ENCODE peak calls at places on chromosomes 2 and 18, in six cellular contexts. One of them, this sample, is unnamed.

GRCh38 chr2:130827502-130828251 is 9.0 kb upstream of the ARHGEF4 start:
- DNase-seq in IMR-90: peak
- DNase-seq in esophagus squamous epithelium: no peak
- DNase-seq in PC-3: peak
- DNase-seq in Caco-2: no peak
- DNase-seq in cardiac fibroblast: peak
- DNase-seq in this sample: no peak

GRCh38 chr2:221385716-221386115 is 186.4 kb downstream of the EPHA4 start:
- DNase-seq in Caco-2: no peak
- DNase-seq in cardiac fibroblast: no peak
- DNase-seq in IMR-90: no peak
- DNase-seq in esophagus squamous epithelium: no peak
- DNase-seq in PC-3: no peak
- DNase-seq in this sample: no peak

GRCh38 chr2:196263181-196263747 is 91.9 kb upstream of the STK17B start:
- DNase-seq in IMR-90: peak
- DNase-seq in Caco-2: no peak
- DNase-seq in cardiac fibroblast: peak
- DNase-seq in PC-3: peak
- DNase-seq in esophagus squamous epithelium: no peak
- DNase-seq in this sample: no peak

GRCh38 chr18:35389095-35389618 is 12.0 kb upstream of the ZNF396 start:
- DNase-seq in Caco-2: no peak
- DNase-seq in IMR-90: peak
- DNase-seq in esophagus squamous epithelium: no peak
- DNase-seq in PC-3: no peak
- DNase-seq in cardiac fibroblast: peak
- DNase-seq in this sample: no peak

GRCh38 chr2:3641181-3641580 is 16.8 kb upstream of the ALLC start:
- DNase-seq in PC-3: no peak
- DNase-seq in Caco-2: peak
- DNase-seq in cardiac fibroblast: no peak
- DNase-seq in IMR-90: no peak
- DNase-seq in esophagus squamous epithelium: no peak
- DNase-seq in this sample: peak

GRCh38 chr2:40256649-40257048 is 195.2 kb downstream of the SLC8A1 start:
- DNase-seq in esophagus squamous epithelium: no peak
- DNase-seq in Caco-2: no peak
- DNase-seq in cardiac fibroblast: peak
- DNase-seq in IMR-90: no peak
- DNase-seq in PC-3: peak
- DNase-seq in this sample: no peak

GRCh38 chr18:64380117-64380516 is 231.2 kb upstream of the LINC00305 start:
- DNase-seq in PC-3: no peak
- DNase-seq in cardiac fibroblast: no peak
- DNase-seq in esophagus squamous epithelium: no peak
- DNase-seq in IMR-90: no peak
- DNase-seq in Caco-2: no peak
- DNase-seq in this sample: no peak

GRCh38 chr2:163266772-163267171 is 428.2 kb upstream of the KCNH7 start:
- DNase-seq in IMR-90: peak
- DNase-seq in esophagus squamous epithelium: no peak
- DNase-seq in PC-3: peak
- DNase-seq in Caco-2: no peak
- DNase-seq in cardiac fibroblast: peak
- DNase-seq in this sample: no peak

GRCh38 chr2:120957905-120958304 is 222.2 kb downstream of the GLI2 start:
- DNase-seq in IMR-90: no peak
- DNase-seq in cardiac fibroblast: no peak
- DNase-seq in esophagus squamous epithelium: no peak
- DNase-seq in PC-3: no peak
- DNase-seq in Caco-2: no peak
- DNase-seq in this sample: no peak

GRCh38 chr18:32301976-32302743 is 112.3 kb downstream of the MEP1B start:
- DNase-seq in IMR-90: peak
- DNase-seq in PC-3: peak
- DNase-seq in Caco-2: no peak
- DNase-seq in cardiac fibroblast: peak
- DNase-seq in esophagus squamous epithelium: no peak
- DNase-seq in this sample: no peak

GRCh38 chr2:24076849-24077534 is 866 bp upstream of the SF3B6 start:
- DNase-seq in PC-3: no peak
- DNase-seq in Caco-2: no peak
- DNase-seq in cardiac fibroblast: peak
- DNase-seq in esophagus squamous epithelium: no peak
- DNase-seq in IMR-90: no peak
- DNase-seq in this sample: no peak

GRCh38 chr2:20615046-20615465 is 35.8 kb downstream of the HS1BP3 start:
- DNase-seq in PC-3: no peak
- DNase-seq in cardiac fibroblast: no peak
- DNase-seq in IMR-90: no peak
- DNase-seq in esophagus squamous epithelium: no peak
- DNase-seq in Caco-2: peak
- DNase-seq in this sample: no peak
- TF ChIP-seq CTCF in PC-3: no peak
- TF ChIP-seq CTCF in cardiac fibroblast: no peak
- TF ChIP-seq CTCF in IMR-90: no peak
- TF ChIP-seq CTCF in esophagus squamous epithelium: no peak
- TF ChIP-seq CTCF in Caco-2: no peak
- TF ChIP-seq CTCF in this sample: no peak

GRCh38 chr2:16226942-16227664 is 286.8 kb downstream of the MYCN start:
- DNase-seq in IMR-90: no peak
- DNase-seq in esophagus squamous epithelium: no peak
- DNase-seq in cardiac fibroblast: no peak
- DNase-seq in PC-3: no peak
- DNase-seq in Caco-2: no peak
- DNase-seq in this sample: no peak

GRCh38 chr2:16225545-16225944 is 285.2 kb downstream of the MYCN start:
- DNase-seq in esophagus squamous epithelium: no peak
- DNase-seq in Caco-2: no peak
- DNase-seq in IMR-90: no peak
- DNase-seq in cardiac fibroblast: no peak
- DNase-seq in PC-3: no peak
- DNase-seq in this sample: no peak

GRCh38 chr2:16225071-16225470 is 284.7 kb downstream of the MYCN start:
- DNase-seq in esophagus squamous epithelium: no peak
- DNase-seq in Caco-2: no peak
- DNase-seq in IMR-90: no peak
- DNase-seq in cardiac fibroblast: no peak
- DNase-seq in PC-3: no peak
- DNase-seq in this sample: no peak

GRCh38 chr2:16227811-16228462 is 287.6 kb downstream of the MYCN start:
- DNase-seq in PC-3: no peak
- DNase-seq in esophagus squamous epithelium: no peak
- DNase-seq in Caco-2: no peak
- DNase-seq in IMR-90: no peak
- DNase-seq in cardiac fibroblast: no peak
- DNase-seq in this sample: no peak

DNA sequence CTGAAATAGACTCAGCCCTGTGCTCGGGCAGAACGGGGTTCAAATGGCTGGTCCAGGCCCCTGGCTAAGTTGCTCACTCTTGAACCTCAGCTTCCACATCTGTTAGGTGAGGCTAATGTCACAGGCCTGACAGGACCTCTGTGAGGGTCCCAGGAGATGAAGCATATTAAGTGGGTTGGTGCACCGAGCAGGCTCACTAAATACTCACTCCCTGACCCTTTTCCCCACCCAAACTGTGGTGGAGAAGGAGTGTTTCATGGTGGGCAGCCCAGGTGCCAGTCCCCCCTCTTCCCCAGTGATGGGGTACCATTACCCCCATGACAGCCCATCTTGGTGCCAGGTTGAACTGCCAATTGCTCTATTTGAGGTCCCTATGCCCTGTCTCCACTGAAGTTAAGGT is 286.0 kb downstream of the MYCN start:
- DNase-seq in cardiac fibroblast: no peak
- DNase-seq in PC-3: no peak
- DNase-seq in esophagus squamous epithelium: no peak
- DNase-seq in Caco-2: no peak
- DNase-seq in IMR-90: no peak
- DNase-seq in this sample: no peak
- TF ChIP-seq CTCF in cardiac fibroblast: no peak
- TF ChIP-seq CTCF in PC-3: no peak
- TF ChIP-seq CTCF in esophagus squamous epithelium: no peak
- TF ChIP-seq CTCF in Caco-2: no peak
- TF ChIP-seq CTCF in IMR-90: no peak
- TF ChIP-seq CTCF in this sample: no peak

GRCh38 chr2:230494980-230495379 is 79.0 kb downstream of the SP100 start:
- DNase-seq in esophagus squamous epithelium: no peak
- DNase-seq in PC-3: no peak
- DNase-seq in IMR-90: no peak
- DNase-seq in cardiac fibroblast: no peak
- DNase-seq in Caco-2: no peak
- DNase-seq in this sample: no peak
- TF ChIP-seq CTCF in esophagus squamous epithelium: no peak
- TF ChIP-seq CTCF in PC-3: no peak
- TF ChIP-seq CTCF in IMR-90: no peak
- TF ChIP-seq CTCF in cardiac fibroblast: no peak
- TF ChIP-seq CTCF in Caco-2: no peak
- TF ChIP-seq CTCF in this sample: no peak

GRCh38 chr18:845152-845819 is 33.2 kb upstream of the YES1 start:
- DNase-seq in cardiac fibroblast: peak
- DNase-seq in esophagus squamous epithelium: no peak
- DNase-seq in Caco-2: no peak
- DNase-seq in IMR-90: peak
- DNase-seq in PC-3: peak
- DNase-seq in this sample: peak
- TF ChIP-seq CTCF in cardiac fibroblast: no peak
- TF ChIP-seq CTCF in esophagus squamous epithelium: no peak
- TF ChIP-seq CTCF in Caco-2: no peak
- TF ChIP-seq CTCF in IMR-90: no peak
- TF ChIP-seq CTCF in PC-3: no peak
- TF ChIP-seq CTCF in this sample: no peak

DNA sequence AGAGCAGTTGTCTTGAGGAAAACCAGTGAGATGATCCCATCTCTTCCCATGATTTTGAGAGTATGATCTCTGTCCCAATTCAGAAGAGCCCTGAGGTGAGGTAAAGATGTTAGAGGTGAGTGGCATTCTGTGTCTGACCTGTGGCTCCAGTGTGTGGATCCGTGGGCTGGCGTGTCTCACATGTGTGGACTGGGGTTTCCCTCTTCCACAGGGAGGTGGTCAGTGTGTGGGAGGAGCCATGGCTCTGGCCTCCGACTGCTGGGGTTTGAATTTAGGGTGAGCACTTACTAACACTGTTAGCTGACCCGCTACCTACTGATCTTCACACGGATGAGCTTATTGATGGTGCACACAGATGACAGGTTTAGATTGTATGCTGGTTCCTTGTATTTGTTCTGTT is 31.2 kb downstream of the ASAP2 start:
- DNase-seq in cardiac fibroblast: no peak
- DNase-seq in esophagus squamous epithelium: no peak
- DNase-seq in PC-3: no peak
- DNase-seq in Caco-2: no peak
- DNase-seq in IMR-90: no peak
- DNase-seq in this sample: no peak
- TF ChIP-seq CTCF in cardiac fibroblast: no peak
- TF ChIP-seq CTCF in esophagus squamous epithelium: no peak
- TF ChIP-seq CTCF in PC-3: no peak
- TF ChIP-seq CTCF in Caco-2: no peak
- TF ChIP-seq CTCF in IMR-90: no peak
- TF ChIP-seq CTCF in this sample: no peak

DNA sequence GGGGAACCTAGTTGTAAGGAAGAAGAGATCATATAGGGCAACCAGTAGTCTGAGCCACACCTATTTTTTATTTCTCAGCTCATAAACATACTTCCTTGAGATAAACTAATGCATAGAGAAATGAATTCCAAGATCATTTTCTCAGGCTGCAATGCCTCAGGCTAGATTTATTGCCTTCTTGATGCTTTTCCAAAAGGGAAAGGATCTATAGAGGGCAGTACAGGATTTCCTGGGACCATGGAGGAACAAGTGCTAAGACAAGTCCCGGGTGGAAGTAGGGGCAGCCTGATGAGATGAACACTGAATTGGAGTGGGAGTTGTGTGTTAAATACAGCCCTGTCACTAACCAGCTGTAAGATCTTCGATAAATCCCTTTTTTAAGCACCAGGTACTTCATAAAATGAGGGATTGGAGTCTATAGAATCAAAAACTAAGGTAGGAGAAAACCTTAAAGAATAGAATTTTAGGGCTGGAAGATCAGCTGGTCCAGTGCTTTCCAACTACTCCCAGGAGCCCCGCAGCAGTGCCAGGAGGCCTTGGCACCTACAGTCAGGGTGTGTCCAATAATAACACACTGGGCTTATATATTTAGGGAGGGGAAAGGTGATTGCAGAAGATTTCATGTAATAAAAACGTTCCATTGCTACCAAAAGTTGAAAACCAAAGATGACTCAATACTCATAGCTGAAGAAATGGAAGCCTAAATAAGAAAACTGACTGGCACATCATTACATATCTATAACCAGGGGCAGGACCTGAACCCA is 58.1 kb downstream of the SERTAD2 start:
- DNase-seq in PC-3: peak
- DNase-seq in cardiac fibroblast: peak
- DNase-seq in esophagus squamous epithelium: no peak
- DNase-seq in Caco-2: no peak
- DNase-seq in IMR-90: peak
- DNase-seq in this sample: no peak
- TF ChIP-seq CTCF in PC-3: peak
- TF ChIP-seq CTCF in cardiac fibroblast: peak
- TF ChIP-seq CTCF in esophagus squamous epithelium: peak
- TF ChIP-seq CTCF in Caco-2: no peak
- TF ChIP-seq CTCF in IMR-90: peak
- TF ChIP-seq CTCF in this sample: peak

GRCh38 chr2:122077114-122077513 is 321.7 kb downstream of the TSN start:
- DNase-seq in Caco-2: no peak
- DNase-seq in esophagus squamous epithelium: no peak
- DNase-seq in IMR-90: no peak
- DNase-seq in PC-3: no peak
- DNase-seq in cardiac fibroblast: no peak
- DNase-seq in this sample: peak
- TF ChIP-seq CTCF in Caco-2: no peak
- TF ChIP-seq CTCF in esophagus squamous epithelium: no peak
- TF ChIP-seq CTCF in IMR-90: no peak
- TF ChIP-seq CTCF in PC-3: no peak
- TF ChIP-seq CTCF in cardiac fibroblast: no peak
- TF ChIP-seq CTCF in this sample: no peak

This sample was measured in osteocyte.